ENCODE peak calls at places on chromosome 15, in nine cellular contexts. S is upper lobe of right lung; K is GM13977; L is PC-9; M is HFFc6; U is prostate gland; R is AG09319; H is cardiac muscle cell; Z is CD8-positive, alpha-beta T cell. W is an unnamed sample.

GRCh38 chr15:39265261-39265660 is 315.6 kb upstream of the THBS1 start:
- DNase-seq in Z (no peak), L (no peak), U (no peak), S (no peak), K (no peak), H (no peak), M (no peak), R (no peak), W (no peak)

GRCh38 chr15:97081666-97082226 is 751.2 kb downstream of the NR2F2 start:
- DNase-seq in U (no peak), L (no peak), S (no peak), Z (no peak), K (no peak), M (no peak), H (no peak), R (no peak), W (no peak)

GRCh38 chr15:35519536-35520149 is 26.3 kb downstream of the DPH6 start:
- DNase-seq in S (no peak), R (no peak), Z (no peak), M (peak), H (peak), L (no peak), U (no peak), K (no peak), W (peak)

GRCh38 chr15:60010467-60011257 is 6.6 kb downstream of the FOXB1 start:
- DNase-seq in Z (no peak), K (no peak), U (no peak), M (no peak), H (no peak), S (no peak), L (no peak), R (no peak), W (no peak)

GRCh38 chr15:42854576-42854975 is 66.0 kb downstream of the TTBK2 start:
- DNase-seq in H (no peak), U (no peak), S (no peak), M (no peak), R (no peak), K (no peak), Z (no peak), L (no peak), W (no peak)

GRCh38 chr15:39591141-39591895 is 10.4 kb downstream of the THBS1 start:
- DNase-seq in S (no peak), M (peak), Z (no peak), U (no peak), R (peak), K (no peak), L (no peak), H (no peak), W (no peak)

GRCh38 chr15:91055548-91056331 is 33.3 kb upstream of the VPS33B start:
- DNase-seq in S (no peak), U (peak), H (peak), L (peak), R (peak), Z (no peak), K (peak), M (peak), W (peak)

GRCh38 chr15:68025860-68026424 is 28.2 kb upstream of the PIAS1 start:
- DNase-seq in H (peak), R (no peak), M (peak), S (no peak), L (no peak), K (no peak), U (no peak), Z (no peak), W (no peak)

GRCh38 chr15:66946578-66947164 is 118.7 kb upstream of the SMAD3 start:
- DNase-seq in L (peak), K (peak), H (peak), U (peak), R (peak), S (peak), Z (peak), M (peak), W (peak)

GRCh38 chr15:88636039-88636438 is 2.8 kb upstream of the ISG20 start:
- DNase-seq in Z (peak), K (no peak), L (peak), S (no peak), M (no peak), R (no peak), H (no peak), U (peak), W (no peak)

GRCh38 chr15:50176869-50177268 is 5.1 kb upstream of the SLC27A2 start:
- DNase-seq in S (no peak), R (no peak), H (no peak), K (no peak), M (peak), U (no peak), Z (no peak), L (no peak), W (no peak)

GRCh38 chr15:88513195-88513594 is 33.3 kb downstream of the DET1 start:
- DNase-seq in S (no peak), M (peak), K (no peak), R (peak), L (no peak), Z (no peak), H (no peak), U (no peak), W (no peak)

GRCh38 chr15:63506537-63507035 is 2.2 kb downstream of the USP3 start:
- DNase-seq in L (no peak), M (peak), H (no peak), R (no peak), Z (no peak), U (peak), S (no peak), K (no peak), W (no peak)

GRCh38 chr15:62454567-62455172 is 289.6 kb upstream of the C2CD4B start:
- DNase-seq in L (no peak), K (no peak), U (no peak), S (no peak), M (no peak), R (no peak), Z (no peak), H (no peak), W (no peak)

GRCh38 chr15:87597346-87598052 is 659.0 kb downstream of the NTRK3 start:
- DNase-seq in H (no peak), U (no peak), L (no peak), Z (no peak), K (no peak), R (no peak), S (no peak), M (no peak), W (no peak)

GRCh38 chr15:37880009-37880834 is 54.2 kb upstream of the TMCO5A start:
- DNase-seq in H (peak), R (peak), L (peak), M (peak), U (no peak), K (no peak), S (no peak), Z (no peak), W (peak)

GRCh38 chr15:86201313-86202008 is 121.8 kb downstream of the AGBL1 start:
- DNase-seq in U (no peak), K (no peak), H (no peak), Z (no peak), S (no peak), R (no peak), L (no peak), M (no peak), W (no peak)

GRCh38 chr15:49895337-49896223 is 223.5 kb downstream of the ATP8B4 start:
- DNase-seq in M (no peak), H (peak), R (no peak), U (no peak), L (no peak), K (no peak), Z (no peak), S (no peak), W (no peak)

GRCh38 chr15:79283252-79284048 is 928 bp downstream of the ANKRD34C start:
- DNase-seq in H (peak), Z (no peak), U (no peak), M (no peak), L (peak), R (no peak), K (peak), S (peak), W (peak)

GRCh38 chr15:73318463-73319351 is 50.1 kb downstream of the HCN4 start:
- DNase-seq in L (no peak), R (no peak), Z (no peak), S (peak), K (peak), U (no peak), H (peak), M (no peak), W (peak)

GRCh38 chr15:83015361-83015760 is 3.9 kb upstream of the C15orf40 start:
- DNase-seq in M (no peak), R (no peak), S (no peak), Z (no peak), K (no peak), H (no peak), L (no peak), U (no peak), W (no peak)

GRCh38 chr15:63495780-63496179 is 8.6 kb upstream of the USP3 start:
- DNase-seq in Z (no peak), R (no peak), K (no peak), M (no peak), U (no peak), L (no peak), H (no peak), S (no peak), W (no peak)

GRCh38 chr15:40992241-40992741 is 39.0 kb downstream of the CHAC1 start:
- DNase-seq in Z (no peak), R (no peak), S (no peak), U (no peak), L (no peak), K (no peak), H (no peak), M (peak), W (no peak)

GRCh38 chr15:67180514-67181191 is 73.8 kb downstream of the AAGAB start:
- DNase-seq in R (no peak), S (no peak), Z (no peak), U (no peak), M (no peak), K (no peak), H (no peak), L (no peak), W (no peak)

GRCh38 chr15:55257014-55257670 is 32.5 kb downstream of the RAB27A start:
- DNase-seq in Z (no peak), L (no peak), S (no peak), H (no peak), R (no peak), K (no peak), U (peak), M (no peak), W (no peak)

GRCh38 chr15:52382647-52383046 is 87.0 kb upstream of the MYO5C start:
- DNase-seq in U (no peak), M (no peak), S (no peak), L (no peak), Z (no peak), R (no peak), K (peak), H (no peak), W (no peak)

GRCh38 chr15:73695773-73696640 is 11.8 kb downstream of the CD276 start:
- DNase-seq in H (no peak), R (no peak), Z (no peak), L (no peak), U (no peak), S (peak), M (no peak), K (no peak), W (no peak)

GRCh38 chr15:78726870-78727551 is 84.3 kb downstream of the ADAMTS7 start:
- DNase-seq in L (peak), M (no peak), R (no peak), K (no peak), U (no peak), Z (no peak), S (no peak), H (peak), W (no peak)

GRCh38 chr15:45425135-45425534 is 46.8 kb upstream of the GATM start:
- DNase-seq in Z (no peak), U (no peak), K (no peak), S (no peak), R (no peak), M (peak), H (no peak), L (no peak), W (no peak)

GRCh38 chr15:58546066-58546591 is 114.3 kb downstream of the LIPC start:
- DNase-seq in L (no peak), M (no peak), U (no peak), K (no peak), S (peak), H (no peak), R (no peak), Z (no peak), W (no peak)

GRCh38 chr15:38112406-38112805 is 140.2 kb upstream of the SPRED1 start:
- DNase-seq in R (no peak), M (no peak), S (no peak), L (no peak), Z (no peak), H (no peak), K (no peak), U (no peak), W (no peak)

GRCh38 chr15:49380912-49381311 is 42.1 kb upstream of the FGF7 start:
- DNase-seq in S (no peak), K (no peak), Z (no peak), M (no peak), L (no peak), U (no peak), H (no peak), R (no peak), W (no peak)

GRCh38 chr15:78628227-78628626 is 7.4 kb upstream of the CHRNA3 start:
- DNase-seq in K (no peak), U (no peak), S (peak), L (no peak), M (no peak), H (no peak), R (no peak), Z (no peak), W (no peak)

GRCh38 chr15:89803941-89804800 is 10.5 kb downstream of the ANPEP start:
- DNase-seq in K (no peak), Z (no peak), M (no peak), S (no peak), R (no peak), L (no peak), U (no peak), H (no peak), W (no peak)

GRCh38 chr15:55394694-55395093 is 13.5 kb downstream of the CCPG1 start:
- DNase-seq in Z (no peak), H (no peak), S (no peak), U (no peak), L (no peak), M (no peak), R (no peak), K (no peak), W (no peak)

GRCh38 chr15:38059665-38060064 is 125.2 kb downstream of the TMCO5A start:
- DNase-seq in S (no peak), H (no peak), Z (no peak), L (no peak), R (no peak), M (no peak), U (no peak), K (no peak), W (no peak)

GRCh38 chr15:40857601-40858351 is 13.9 kb downstream of the SPINT1 start:
- DNase-seq in L (peak), Z (peak), U (peak), R (no peak), H (peak), K (peak), M (peak), S (peak), W (peak)

GRCh38 chr15:81749667-81750360 is 296.0 kb downstream of the MEX3B start:
- DNase-seq in K (no peak), Z (no peak), L (no peak), H (peak), R (no peak), M (no peak), S (no peak), U (no peak), W (no peak)
- TF ChIP-seq CTCF in K (no peak), Z (no peak), L (no peak), H (no peak), R (no peak), M (no peak), S (no peak), U (no peak), W (no peak)

GRCh38 chr15:28017423-28017924 is 81.6 kb downstream of the OCA2 start:
- DNase-seq in K (no peak), L (no peak), H (peak), M (no peak), S (no peak), U (no peak), R (no peak), Z (no peak), W (no peak)
- TF ChIP-seq CTCF in K (no peak), L (no peak), H (no peak), M (no peak), S (no peak), U (no peak), R (no peak), Z (no peak), W (peak)

GRCh38 chr15:30992073-30992363 is 590 bp upstream of the MTMR10 start:
- DNase-seq in U (no peak), L (no peak), R (no peak), K (no peak), H (no peak), S (no peak), M (no peak), Z (no peak), W (no peak)

GRCh38 chr15:30990451-30991300 is 752 bp downstream of the MTMR10 start:
- DNase-seq in Z (no peak), K (peak), S (no peak), U (no peak), L (no peak), H (no peak), M (no peak), R (no peak), W (no peak)

GRCh38 chr15:30992465-30992864 is 1.0 kb upstream of the MTMR10 start:
- DNase-seq in L (no peak), R (no peak), S (peak), K (no peak), U (peak), H (peak), M (no peak), Z (no peak), W (no peak)

GRCh38 chr15:30990036-30990435 is 1.4 kb downstream of the MTMR10 start:
- DNase-seq in L (no peak), S (no peak), M (no peak), U (no peak), K (no peak), Z (no peak), R (no peak), H (no peak), W (no peak)

DNA sequence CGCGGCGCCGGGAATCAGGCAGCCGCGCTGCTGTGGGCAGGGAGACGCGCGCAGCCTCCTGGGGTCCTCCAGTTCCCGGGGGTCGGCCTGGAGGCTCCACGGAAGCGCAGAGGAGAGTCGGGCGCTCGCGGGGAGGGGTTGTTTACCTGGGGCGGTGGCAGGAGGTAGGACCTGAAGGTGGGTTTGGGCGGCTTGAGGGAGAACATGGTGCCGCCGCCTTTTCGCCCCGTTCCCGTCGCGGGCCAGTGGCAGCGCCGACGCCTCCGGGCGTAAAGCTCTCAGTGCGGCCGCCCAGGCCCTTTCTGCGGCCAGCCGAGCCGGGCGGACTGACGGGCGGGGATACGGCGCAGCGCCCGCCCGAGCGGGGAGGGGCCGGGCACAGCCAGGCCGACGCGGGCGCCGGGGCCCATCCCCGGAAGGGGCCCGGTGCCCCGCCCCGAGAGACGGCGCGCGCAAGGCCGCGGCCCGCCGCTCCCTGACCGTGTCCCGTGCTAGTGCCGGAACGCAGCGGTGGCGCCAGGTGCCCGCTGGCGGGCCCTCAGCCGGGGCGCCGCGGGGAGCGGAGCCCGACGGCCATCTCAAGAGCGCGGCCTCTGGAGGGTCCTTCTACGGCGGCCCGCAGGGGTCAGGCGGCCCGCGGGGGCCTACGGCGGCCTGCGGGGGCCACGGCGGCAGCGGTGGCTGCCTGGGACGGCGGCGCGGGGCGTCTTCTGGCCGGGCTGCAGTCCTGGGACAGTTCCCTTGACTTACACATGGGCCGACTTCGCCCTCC is at the start of gene MTMR10:
- DNase-seq in S (peak), H (peak), U (peak), K (peak), R (peak), L (peak), M (peak), Z (peak), W (peak)
- TF ChIP-seq CTCF in S (no peak), H (peak), U (no peak), K (no peak), R (no peak), L (no peak), M (no peak), Z (no peak), W (no peak)

GRCh38 chr15:75327005-75327404 is 8.9 kb upstream of the COMMD4 start:
- DNase-seq in U (no peak), S (no peak), M (no peak), R (no peak), Z (no peak), L (no peak), K (no peak), H (no peak), W (no peak)
- TF ChIP-seq CTCF in U (no peak), S (no peak), M (no peak), R (no peak), Z (no peak), L (no peak), K (no peak), H (no peak), W (no peak)

DNA sequence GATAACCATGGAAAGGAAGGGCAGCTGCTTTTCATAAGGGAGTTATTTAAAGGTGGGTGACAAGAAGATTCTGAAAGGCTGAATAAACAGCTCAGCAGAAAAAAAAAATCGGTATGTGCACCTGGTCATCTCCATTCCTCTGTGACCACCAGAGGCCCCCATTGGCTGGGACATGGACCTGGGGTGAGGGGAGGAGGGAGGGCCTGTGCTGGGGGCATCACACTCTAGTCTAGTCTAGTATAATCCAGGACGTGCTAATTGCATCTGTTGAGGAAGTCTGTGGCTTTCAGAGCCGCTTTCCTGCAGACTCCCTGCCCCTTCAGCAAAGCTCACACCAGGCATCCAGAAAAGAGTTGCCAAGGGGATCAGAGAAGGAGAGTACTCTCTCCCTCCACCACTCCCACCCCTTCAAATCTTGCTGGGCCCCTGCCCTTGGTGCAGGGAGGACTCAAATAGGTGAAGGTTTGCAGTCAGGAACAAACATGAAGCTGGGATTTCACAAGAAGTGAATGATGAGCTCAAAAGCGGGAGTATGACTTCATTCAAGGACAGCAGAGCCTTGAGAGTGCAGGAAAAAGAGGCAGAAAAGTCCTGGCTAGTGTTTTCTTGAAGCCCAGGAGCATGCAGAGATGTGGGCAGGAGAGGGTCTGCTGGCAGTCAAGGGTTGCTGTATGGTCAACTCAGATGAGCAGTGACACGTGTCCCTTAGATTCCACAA is 167.6 kb upstream of the NDN start:
- DNase-seq in Z (no peak), K (no peak), H (no peak), S (no peak), L (no peak), R (no peak), M (no peak), U (no peak), W (no peak)
- TF ChIP-seq CTCF in Z (no peak), K (no peak), H (no peak), S (no peak), L (no peak), R (no peak), M (no peak), U (no peak), W (no peak)

DNA sequence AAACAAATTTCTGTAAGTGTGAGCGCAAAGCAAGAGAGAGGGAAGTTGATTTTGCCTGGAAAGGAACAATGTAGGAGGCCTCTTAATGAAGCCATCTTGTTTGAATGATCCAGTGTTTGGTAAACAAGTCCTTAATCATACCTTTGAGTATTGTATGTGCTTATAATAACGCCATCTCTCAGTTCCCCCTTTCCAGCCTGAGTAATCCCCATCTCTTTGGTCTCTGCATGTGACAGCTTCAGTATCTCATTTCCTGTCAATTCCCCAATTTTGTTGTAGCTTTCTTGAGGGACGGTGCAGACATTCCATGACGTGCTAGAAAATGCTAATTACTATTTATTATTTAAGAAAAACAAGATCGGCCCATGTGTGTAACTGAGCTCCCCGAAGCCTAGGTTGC is 349.3 kb upstream of the NR2F2 start:
- DNase-seq in K (no peak), U (no peak), S (no peak), M (no peak), R (no peak), H (no peak), Z (no peak), L (no peak), W (no peak)
- TF ChIP-seq CTCF in K (no peak), U (no peak), S (no peak), M (no peak), R (no peak), H (no peak), Z (no peak), L (no peak), W (no peak)